ENCODE peak calls at places on chromosomes 2 and 18, in four cellular contexts. E is smooth muscle cell of the brain vasculature; D is T1000; A is effector memory CD8-positive, alpha-beta T cell. G is an unnamed sample.

GRCh38 chr2:10257500-10258147 is 45.1 kb upstream of the HPCAL1 start:
- DNase-seq in E (no peak), D (no peak), A (no peak), G (no peak)

GRCh38 chr2:144330951-144331651 is 188.8 kb downstream of the ZEB2 start:
- DNase-seq in E (no peak), D (no peak), A (no peak), G (peak)

GRCh38 chr2:129087133-129087813 is 768.6 kb upstream of the HS6ST1 start:
- DNase-seq in E (no peak), D (no peak), A (no peak), G (no peak)

GRCh38 chr2:217279571-217279970 is 419.7 kb upstream of the TNP1 start:
- DNase-seq in E (no peak), D (peak), A (no peak), G (peak)

GRCh38 chr2:45849491-45850283 is 198.2 kb downstream of the PRKCE start:
- DNase-seq in E (no peak), D (no peak), A (no peak), G (no peak)

GRCh38 chr2:75605770-75606535 is 40.6 kb upstream of the MRPL19 start:
- DNase-seq in E (no peak), D (peak), A (no peak), G (no peak)

GRCh38 chr2:25558262-25558661 is 115.1 kb downstream of the DTNB start:
- DNase-seq in E (no peak), D (no peak), A (no peak), G (peak)

GRCh38 chr2:14418110-14418509 is 214.4 kb upstream of the LRATD1 start:
- DNase-seq in E (no peak), D (no peak), A (no peak), G (no peak)

GRCh38 chr18:30094556-30094955 is 948.0 kb downstream of the DSC3 start:
- DNase-seq in E (no peak), D (no peak), A (no peak), G (peak)

GRCh38 chr18:3645384-3646156 is 195.6 kb downstream of the TGIF1 start:
- DNase-seq in E (no peak), D (no peak), A (no peak), G (no peak)

GRCh38 chr2:225100856-225101294 is 58.6 kb upstream of the DOCK10 start:
- DNase-seq in E (no peak), D (peak), A (no peak), G (peak)

GRCh38 chr2:121184248-121184862 is 100.6 kb downstream of the TFCP2L1 start:
- DNase-seq in E (no peak), D (no peak), A (no peak), G (no peak)

GRCh38 chr2:82027901-82028570 is 1723.5 kb upstream of the LRRTM1 start:
- DNase-seq in E (no peak), D (no peak), A (no peak), G (no peak)

GRCh38 chr2:37190290-37190689 is 1.8 kb upstream of the SULT6B1 start:
- DNase-seq in E (no peak), D (no peak), A (no peak), G (no peak)

GRCh38 chr18:7940976-7941375 is 373.9 kb downstream of the PTPRM start:
- DNase-seq in E (no peak), D (no peak), A (no peak), G (no peak)

GRCh38 chr2:55425449-55425848 is 5.8 kb upstream of the CCDC88A start:
- DNase-seq in E (no peak), D (no peak), A (no peak), G (peak)

GRCh38 chr18:74229891-74230290 is 61.9 kb downstream of the CYB5A start:
- DNase-seq in E (no peak), D (no peak), A (no peak), G (no peak)

G was measured in RKO.